ENCODE peak calls at places on chromosomes 6 and 20, in eight cellular contexts. E, D, W, V, A, P, K and U are unnamed samples.

GRCh38 chr20:57990396-57990987 is 238.0 kb downstream of the ANKRD60 start:
- DNase-seq in E (no peak), W (peak; percentile 58), A (no peak), K (no peak), P (no peak), V (no peak), D (no peak), U (no peak)

GRCh38 chr6:3615391-3616380 is 135.8 kb downstream of the PXDC1 start:
- DNase-seq in V (no peak), P (no peak), E (no peak), W (no peak), K (no peak), A (no peak), D (no peak), U (no peak)

GRCh38 chr6:123962508-123962907 is 158.8 kb downstream of the NKAIN2 start:
- DNase-seq in W (no peak), K (no peak), V (no peak), D (no peak), E (no peak), P (no peak), A (peak; percentile 4), U (no peak)

GRCh38 chr6:35984701-35985100 is 39.7 kb downstream of the SLC26A8 start:
- DNase-seq in E (no peak), A (no peak), W (no peak), V (no peak), D (no peak), P (no peak), K (no peak), U (no peak)

GRCh38 chr20:63532449-63532971 is 4.7 kb downstream of the PTK6 start:
- DNase-seq in E (no peak), D (no peak), A (no peak), K (no peak), P (no peak), V (no peak), W (no peak), U (no peak)

GRCh38 chr6:124400600-124400999 is 561.6 kb upstream of the RNF217 start:
- DNase-seq in P (no peak), A (no peak), E (no peak), W (no peak), K (no peak), D (no peak), V (no peak), U (no peak)

GRCh38 chr6:56911847-56912246 is 43.1 kb upstream of the BEND6 start:
- DNase-seq in V (no peak), P (no peak), D (no peak), K (no peak), A (no peak), W (no peak), E (no peak), U (peak; percentile 50)

GRCh38 chr20:51127713-51128112 is 104.8 kb upstream of the KCNG1 start:
- DNase-seq in D (no peak), A (no peak), P (no peak), W (no peak), V (no peak), E (no peak), K (no peak), U (no peak)

GRCh38 chr6:166026586-166027126 is 141.0 kb downstream of the TBXT start:
- DNase-seq in P (no peak), E (no peak), A (no peak), W (no peak), K (peak; percentile 56), D (no peak), V (no peak), U (no peak)

GRCh38 chr20:59645761-59646171 is 41.4 kb downstream of the PHACTR3 start:
- DNase-seq in W (no peak), E (no peak), K (peak; percentile 62), A (no peak), D (no peak), V (no peak), P (no peak), U (no peak)

GRCh38 chr6:37516076-37516919 is 16.6 kb upstream of the CCDC167 start:
- DNase-seq in W (no peak), A (peak; percentile 39), E (no peak), K (peak; percentile 58), P (no peak), D (peak; percentile 28), V (peak; percentile 78), U (no peak)

GRCh38 chr6:41700577-41701347 is 34.6 kb downstream of the TFEB start:
- DNase-seq in E (no peak), D (peak; percentile 50), K (no peak), W (peak; percentile 7), P (no peak), V (no peak), A (no peak), U (no peak)

GRCh38 chr20:14720251-14720650 is 382.8 kb upstream of the FLRT3 start:
- DNase-seq in V (no peak), A (no peak), P (no peak), W (peak; percentile 19), E (no peak), K (no peak), D (no peak), U (no peak)

GRCh38 chr6:116954938-116955337 is 77.9 kb downstream of the RFX6 start:
- DNase-seq in V (no peak), K (no peak), W (no peak), E (no peak), P (no peak), A (peak; percentile 85), D (no peak), U (no peak)

GRCh38 chr20:59446361-59446760 is 145.9 kb downstream of the EDN3 start:
- DNase-seq in A (no peak), K (no peak), E (no peak), D (no peak), W (no peak), P (no peak), V (no peak), U (no peak)

GRCh38 chr6:160198577-160199211 is 59.9 kb downstream of the SLC22A2 start:
- DNase-seq in A (peak; percentile 14), D (no peak), W (no peak), V (no peak), K (no peak), P (no peak), E (peak; percentile 30), U (no peak)

DNA sequence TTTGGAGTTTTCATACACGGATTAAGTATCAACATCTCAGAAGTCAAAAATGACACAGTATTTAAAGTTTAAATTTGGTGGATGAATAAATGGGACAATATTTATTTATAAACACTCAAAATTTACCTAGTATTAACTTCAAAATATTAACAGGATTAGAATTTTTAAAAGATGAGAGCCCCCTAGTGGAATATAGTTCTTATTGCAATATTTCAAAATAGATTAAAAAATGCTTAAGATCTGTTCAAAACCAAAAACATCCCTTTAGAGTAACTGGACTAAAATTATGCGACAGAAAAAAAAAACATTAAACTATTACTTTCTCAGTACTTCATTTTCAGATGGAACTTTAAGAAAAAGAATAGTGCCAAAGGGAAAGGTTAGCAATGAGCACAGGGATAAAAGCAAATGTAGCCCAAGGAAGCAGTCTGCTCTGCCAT is 56.6 kb downstream of the SNX14 start:
- DNase-seq in K (peak; percentile 6), A (no peak), E (no peak), D (no peak), V (no peak), P (no peak), W (peak; percentile 32), U (no peak)
- TF ChIP-seq MAX in K (no peak), A (no peak), E (no peak), D (no peak), V (no peak), P (no peak), W (no peak), U (no peak)

DNA sequence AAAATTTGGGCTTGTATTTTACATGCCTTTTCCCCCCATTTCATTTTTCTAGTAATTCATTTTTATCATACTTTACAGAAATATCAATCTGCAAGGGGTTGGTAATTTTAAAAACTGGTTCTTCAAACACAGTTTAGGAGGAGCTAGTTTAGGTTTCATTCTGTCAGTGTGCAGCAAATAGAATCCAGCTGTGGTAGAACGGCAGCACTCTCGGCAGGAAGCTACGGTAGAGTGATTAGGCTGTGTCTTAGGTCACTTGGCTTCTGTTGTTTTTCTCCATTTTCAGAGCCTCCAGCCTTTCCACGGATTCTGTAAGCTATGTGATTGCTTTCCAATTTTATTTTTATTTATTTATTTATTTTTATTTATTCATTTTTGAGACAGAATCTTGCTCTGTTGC is 32.7 kb downstream of the TLDC2 start:
- DNase-seq in W (no peak), P (no peak), A (no peak), E (no peak), D (no peak), K (no peak), V (peak; percentile 17), U (no peak)
- TF ChIP-seq MAX in W (no peak), P (no peak), A (no peak), E (no peak), D (no peak), K (no peak), V (no peak), U (no peak)

GRCh38 chr20:41175201-41175651 is 37.9 kb downstream of the PLCG1 start:
- DNase-seq in A (no peak), D (peak; percentile 1), W (no peak), K (no peak), E (no peak), V (no peak), P (no peak), U (no peak)
- TF ChIP-seq MAX in A (no peak), D (no peak), W (no peak), K (no peak), E (no peak), V (no peak), P (no peak), U (no peak)

GRCh38 chr20:24951536-24952047 is 2.5 kb downstream of the CST7 start:
- DNase-seq in E (no peak), A (no peak), P (no peak), V (no peak), D (no peak), W (no peak), K (peak; percentile 81), U (no peak)

GRCh38 chr20:24949756-24950127 is 673 bp downstream of the CST7 start:
- DNase-seq in A (no peak), D (no peak), E (no peak), V (no peak), K (peak; percentile 80), P (no peak), W (no peak), U (no peak)

GRCh38 chr20:24950128-24950835 is 1.2 kb downstream of the CST7 start:
- DNase-seq in A (no peak), W (no peak), E (no peak), P (no peak), V (no peak), D (no peak), K (peak; percentile 30), U (no peak)

GRCh38 chr20:24950836-24951525 is 1.9 kb downstream of the CST7 start:
- DNase-seq in A (no peak), D (no peak), K (no peak), E (no peak), V (no peak), W (no peak), P (no peak), U (no peak)

DNA sequence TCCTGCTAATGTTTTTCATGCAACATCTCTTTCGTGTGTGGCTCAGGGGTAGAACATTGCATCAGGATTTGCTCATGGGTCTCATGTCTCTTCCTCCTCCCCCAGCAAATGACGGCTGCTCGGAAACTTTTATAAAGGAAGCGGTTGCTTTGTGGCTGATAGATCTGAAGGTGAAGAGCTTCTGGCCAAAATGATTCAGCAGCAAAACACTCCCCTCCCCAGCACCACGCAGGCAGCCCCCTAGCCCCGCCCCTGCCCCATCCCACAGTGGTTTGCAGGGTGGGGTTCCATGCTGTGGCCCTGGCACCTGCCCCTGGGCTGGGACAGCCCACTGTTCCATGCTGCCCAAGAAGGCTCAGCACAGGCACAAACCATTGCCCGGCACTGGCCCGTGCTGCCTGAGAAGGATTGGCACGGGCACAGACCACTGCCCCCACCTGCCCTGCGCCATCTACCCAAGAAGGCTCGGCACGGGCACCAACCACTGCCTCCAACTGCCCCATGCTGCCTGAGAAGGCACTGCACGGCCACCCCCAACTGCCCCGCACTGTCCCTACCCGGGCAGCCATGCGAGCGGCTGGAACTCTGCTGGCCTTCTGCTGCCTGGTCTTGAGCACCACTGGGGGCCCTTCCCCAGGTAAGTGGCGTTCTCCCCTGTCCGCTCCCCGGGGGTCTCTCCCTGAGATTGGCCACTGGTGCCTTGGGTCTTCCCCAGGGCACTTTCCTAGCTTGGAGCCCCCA is at the start of gene CST7:
- DNase-seq in A (no peak), D (no peak), P (no peak), E (no peak), W (no peak), K (peak; percentile 97), V (peak; percentile 12), U (no peak)
- TF ChIP-seq MAX in A (no peak), D (no peak), P (no peak), E (no peak), W (no peak), K (peak; percentile 7), V (no peak), U (no peak)